ENCODE peak calls at places on chromosomes 12 and 14, in seven cellular contexts. One of them, this sample, is unnamed.

GRCh38 chr12:22653790-22654189 is 28.8 kb downstream of the ETNK1 start:
- DNase-seq in breast epithelium: no peak
- DNase-seq in tibial artery: no peak
- DNase-seq in pancreas: no peak
- DNase-seq in cardiac muscle cell: no peak
- DNase-seq in left ventricle myocardium inferior: no peak
- DNase-seq in GM23248: no peak
- DNase-seq in this sample: no peak

GRCh38 chr12:92146865-92147264 is 1.2 kb upstream of the BTG1 start:
- DNase-seq in tibial artery: no peak
- DNase-seq in cardiac muscle cell: no peak
- DNase-seq in pancreas: no peak
- DNase-seq in GM23248: peak; percentile 21
- DNase-seq in left ventricle myocardium inferior: no peak
- DNase-seq in breast epithelium: no peak
- DNase-seq in this sample: no peak

GRCh38 chr14:104604461-104605449 is at the start of gene TMEM179:
- DNase-seq in tibial artery: peak; percentile 13
- DNase-seq in breast epithelium: no peak
- DNase-seq in cardiac muscle cell: peak; percentile 89
- DNase-seq in GM23248: peak; percentile 35
- DNase-seq in left ventricle myocardium inferior: no peak
- DNase-seq in pancreas: peak; percentile 59
- DNase-seq in this sample: no peak

GRCh38 chr12:112877006-112877405 is 29.8 kb upstream of the OAS1 start:
- DNase-seq in breast epithelium: no peak
- DNase-seq in cardiac muscle cell: no peak
- DNase-seq in GM23248: no peak
- DNase-seq in pancreas: no peak
- DNase-seq in left ventricle myocardium inferior: no peak
- DNase-seq in tibial artery: no peak
- DNase-seq in this sample: no peak

GRCh38 chr12:15050664-15051063 is 77.8 kb downstream of the PDE6H start:
- DNase-seq in left ventricle myocardium inferior: no peak
- DNase-seq in pancreas: no peak
- DNase-seq in breast epithelium: no peak
- DNase-seq in GM23248: no peak
- DNase-seq in tibial artery: no peak
- DNase-seq in cardiac muscle cell: no peak
- DNase-seq in this sample: no peak

GRCh38 chr14:75307700-75308379 is 29.2 kb downstream of the FOS start:
- DNase-seq in cardiac muscle cell: peak; percentile 94
- DNase-seq in tibial artery: peak; percentile 84
- DNase-seq in pancreas: peak; percentile 96
- DNase-seq in breast epithelium: peak; percentile 89
- DNase-seq in left ventricle myocardium inferior: peak; percentile 83
- DNase-seq in GM23248: peak; percentile 90
- DNase-seq in this sample: peak; percentile 87

GRCh38 chr12:15752780-15753179 is 36.4 kb downstream of the EPS8 start:
- DNase-seq in tibial artery: no peak
- DNase-seq in cardiac muscle cell: no peak
- DNase-seq in breast epithelium: no peak
- DNase-seq in pancreas: no peak
- DNase-seq in left ventricle myocardium inferior: no peak
- DNase-seq in GM23248: peak; percentile 76
- DNase-seq in this sample: no peak

GRCh38 chr14:21097616-21098133 is 780 bp downstream of the ZNF219 start:
- DNase-seq in breast epithelium: no peak
- DNase-seq in tibial artery: no peak
- DNase-seq in GM23248: no peak
- DNase-seq in left ventricle myocardium inferior: no peak
- DNase-seq in cardiac muscle cell: peak; percentile 62
- DNase-seq in pancreas: no peak
- DNase-seq in this sample: peak; percentile 39

GRCh38 chr14:33586806-33587205 is 364.1 kb downstream of the EGLN3 start:
- DNase-seq in tibial artery: no peak
- DNase-seq in pancreas: no peak
- DNase-seq in cardiac muscle cell: no peak
- DNase-seq in GM23248: no peak
- DNase-seq in breast epithelium: no peak
- DNase-seq in left ventricle myocardium inferior: no peak
- DNase-seq in this sample: no peak

GRCh38 chr14:69924181-69924580 is 45.0 kb downstream of the SMOC1 start:
- DNase-seq in breast epithelium: no peak
- DNase-seq in left ventricle myocardium inferior: no peak
- DNase-seq in pancreas: no peak
- DNase-seq in tibial artery: no peak
- DNase-seq in cardiac muscle cell: no peak
- DNase-seq in GM23248: peak; percentile 31
- DNase-seq in this sample: no peak

GRCh38 chr12:14216405-14217294 is 148.8 kb upstream of the ATF7IP start:
- DNase-seq in left ventricle myocardium inferior: no peak
- DNase-seq in cardiac muscle cell: no peak
- DNase-seq in breast epithelium: no peak
- DNase-seq in GM23248: peak; percentile 37
- DNase-seq in tibial artery: no peak
- DNase-seq in pancreas: no peak
- DNase-seq in this sample: no peak

GRCh38 chr12:127556487-127556886 is 710.5 kb upstream of the TMEM132C start:
- DNase-seq in pancreas: no peak
- DNase-seq in GM23248: peak; percentile 41
- DNase-seq in breast epithelium: no peak
- DNase-seq in cardiac muscle cell: no peak
- DNase-seq in tibial artery: no peak
- DNase-seq in left ventricle myocardium inferior: no peak
- DNase-seq in this sample: no peak

GRCh38 chr12:127558363-127558762 is 708.6 kb upstream of the TMEM132C start:
- DNase-seq in cardiac muscle cell: no peak
- DNase-seq in left ventricle myocardium inferior: no peak
- DNase-seq in tibial artery: no peak
- DNase-seq in breast epithelium: no peak
- DNase-seq in GM23248: no peak
- DNase-seq in pancreas: no peak
- DNase-seq in this sample: no peak

GRCh38 chr12:127559349-127560040 is 707.5 kb upstream of the TMEM132C start:
- DNase-seq in GM23248: peak; percentile 97
- DNase-seq in breast epithelium: no peak
- DNase-seq in left ventricle myocardium inferior: peak; percentile 15
- DNase-seq in tibial artery: no peak
- DNase-seq in cardiac muscle cell: peak; percentile 8
- DNase-seq in pancreas: no peak
- DNase-seq in this sample: peak; percentile 17

GRCh38 chr12:127562781-127563180 is 704.2 kb upstream of the TMEM132C start:
- DNase-seq in breast epithelium: no peak
- DNase-seq in tibial artery: no peak
- DNase-seq in pancreas: no peak
- DNase-seq in left ventricle myocardium inferior: no peak
- DNase-seq in GM23248: no peak
- DNase-seq in cardiac muscle cell: no peak
- DNase-seq in this sample: no peak

DNA sequence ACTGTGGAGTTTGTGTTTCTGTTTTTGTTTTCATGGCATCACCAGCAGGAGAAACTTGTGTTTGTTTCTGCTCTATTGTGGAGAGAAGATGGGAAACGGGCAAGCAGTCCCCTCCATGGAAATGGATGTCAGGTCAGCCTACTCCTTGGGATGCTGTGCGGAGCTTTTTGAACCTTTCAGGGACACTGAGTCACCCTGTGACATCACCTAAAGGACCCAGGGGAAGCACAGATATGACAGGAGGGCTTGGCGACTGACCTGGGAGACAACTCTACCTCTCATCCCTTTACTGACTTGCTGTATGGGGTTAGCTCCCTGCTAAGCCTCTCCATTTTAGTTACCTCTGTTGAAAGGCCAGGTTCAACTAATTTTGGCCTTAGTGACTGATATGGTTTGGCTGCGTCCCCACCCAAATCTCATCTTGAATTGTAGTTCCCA is 706.9 kb upstream of the TMEM132C start:
- DNase-seq in breast epithelium: no peak
- DNase-seq in tibial artery: no peak
- DNase-seq in GM23248: no peak
- DNase-seq in cardiac muscle cell: no peak
- DNase-seq in pancreas: no peak
- DNase-seq in left ventricle myocardium inferior: no peak
- DNase-seq in this sample: no peak
- H3K4me1 ChIP-seq in breast epithelium: no peaks in the 10 kb centered on the region
- H3K4me1 ChIP-seq in tibial artery: no peaks in the 10 kb centered on the region
- H3K4me1 ChIP-seq in GM23248: peaks cover 24% of the 10 kb centered on the region
- H3K4me1 ChIP-seq in cardiac muscle cell: no peaks in the 10 kb centered on the region
- H3K4me1 ChIP-seq in pancreas: no peaks in the 10 kb centered on the region
- H3K4me1 ChIP-seq in left ventricle myocardium inferior: no peaks in the 10 kb centered on the region
- H3K4me1 ChIP-seq in this sample: no peaks in the 10 kb centered on the region

GRCh38 chr12:124506145-124506831 is 61.1 kb downstream of the NCOR2 start:
- DNase-seq in breast epithelium: no peak
- DNase-seq in GM23248: peak; percentile 76
- DNase-seq in left ventricle myocardium inferior: peak; percentile 86
- DNase-seq in cardiac muscle cell: no peak
- DNase-seq in tibial artery: peak; percentile 87
- DNase-seq in pancreas: peak; percentile 82
- DNase-seq in this sample: peak; percentile 89

GRCh38 chr12:124506832-124507153 is 60.6 kb downstream of the NCOR2 start:
- DNase-seq in tibial artery: no peak
- DNase-seq in left ventricle myocardium inferior: no peak
- DNase-seq in pancreas: no peak
- DNase-seq in breast epithelium: no peak
- DNase-seq in cardiac muscle cell: no peak
- DNase-seq in GM23248: no peak
- DNase-seq in this sample: no peak

GRCh38 chr12:124509300-124509675 is 58.1 kb downstream of the NCOR2 start:
- DNase-seq in left ventricle myocardium inferior: no peak
- DNase-seq in GM23248: no peak
- DNase-seq in pancreas: no peak
- DNase-seq in breast epithelium: no peak
- DNase-seq in cardiac muscle cell: no peak
- DNase-seq in tibial artery: no peak
- DNase-seq in this sample: no peak

GRCh38 chr12:124508323-124509096 is 58.9 kb downstream of the NCOR2 start:
- DNase-seq in cardiac muscle cell: no peak
- DNase-seq in left ventricle myocardium inferior: no peak
- DNase-seq in breast epithelium: no peak
- DNase-seq in GM23248: peak; percentile 30
- DNase-seq in pancreas: no peak
- DNase-seq in tibial artery: no peak
- DNase-seq in this sample: no peak

DNA sequence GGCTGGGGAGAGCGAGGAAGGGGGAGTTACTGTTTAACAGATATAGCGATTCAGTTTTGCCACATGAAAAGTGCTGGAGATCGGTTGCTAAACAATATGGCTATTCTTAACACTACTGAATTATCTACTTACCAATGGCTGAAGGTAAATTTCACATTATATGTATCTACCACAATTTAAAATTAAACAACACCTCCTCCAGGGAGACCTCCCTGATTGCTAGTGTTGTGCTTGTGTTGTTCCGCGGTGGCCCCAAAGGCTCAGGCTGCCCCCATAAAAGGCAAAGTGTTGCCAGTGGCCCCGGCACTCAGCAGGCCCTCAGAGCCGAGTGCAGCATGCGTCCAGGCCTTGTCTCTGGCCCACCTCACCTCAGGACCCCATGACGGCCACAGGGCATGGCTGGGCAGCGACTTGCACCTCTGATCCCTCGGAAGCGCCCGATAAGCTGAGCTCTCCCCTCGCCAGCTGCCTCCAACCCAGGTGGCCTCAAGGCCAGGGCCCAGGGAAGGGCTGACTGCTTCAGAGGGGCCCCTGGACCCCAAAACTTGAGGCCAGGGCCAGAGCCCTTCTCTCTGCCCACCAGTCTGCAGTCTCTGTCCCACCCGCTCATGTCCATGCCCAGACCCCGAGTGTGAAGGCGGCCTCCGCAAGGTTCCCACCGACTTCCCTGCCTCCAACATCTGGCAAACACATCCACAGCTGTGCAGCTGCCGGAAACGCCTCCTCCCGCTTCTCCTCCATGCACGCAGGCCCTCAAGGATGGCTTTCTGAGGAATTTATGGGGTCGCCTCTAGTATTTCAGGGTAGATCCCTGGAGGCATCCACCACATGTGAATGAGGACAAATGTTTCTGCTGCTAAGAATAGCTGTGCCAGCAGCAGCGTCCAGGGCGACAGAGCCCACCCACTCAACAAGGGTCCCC is 60.0 kb downstream of the NCOR2 start:
- DNase-seq in GM23248: peak; percentile 42
- DNase-seq in left ventricle myocardium inferior: peak; percentile 73
- DNase-seq in pancreas: no peak
- DNase-seq in cardiac muscle cell: no peak
- DNase-seq in breast epithelium: no peak
- DNase-seq in tibial artery: no peak
- DNase-seq in this sample: peak; percentile 85
- H3K4me1 ChIP-seq in GM23248: peaks cover 35% of the 10 kb centered on the region
- H3K4me1 ChIP-seq in left ventricle myocardium inferior: peaks cover 96% of the 10 kb centered on the region
- H3K4me1 ChIP-seq in pancreas: peaks cover 55% of the 10 kb centered on the region
- H3K4me1 ChIP-seq in cardiac muscle cell: peaks cover 52% of the 10 kb centered on the region
- H3K4me1 ChIP-seq in breast epithelium: peaks cover 33% of the 10 kb centered on the region
- H3K4me1 ChIP-seq in tibial artery: peaks cover 6% of the 10 kb centered on the region
- H3K4me1 ChIP-seq in this sample: peaks cover 96% of the 10 kb centered on the region

DNA sequence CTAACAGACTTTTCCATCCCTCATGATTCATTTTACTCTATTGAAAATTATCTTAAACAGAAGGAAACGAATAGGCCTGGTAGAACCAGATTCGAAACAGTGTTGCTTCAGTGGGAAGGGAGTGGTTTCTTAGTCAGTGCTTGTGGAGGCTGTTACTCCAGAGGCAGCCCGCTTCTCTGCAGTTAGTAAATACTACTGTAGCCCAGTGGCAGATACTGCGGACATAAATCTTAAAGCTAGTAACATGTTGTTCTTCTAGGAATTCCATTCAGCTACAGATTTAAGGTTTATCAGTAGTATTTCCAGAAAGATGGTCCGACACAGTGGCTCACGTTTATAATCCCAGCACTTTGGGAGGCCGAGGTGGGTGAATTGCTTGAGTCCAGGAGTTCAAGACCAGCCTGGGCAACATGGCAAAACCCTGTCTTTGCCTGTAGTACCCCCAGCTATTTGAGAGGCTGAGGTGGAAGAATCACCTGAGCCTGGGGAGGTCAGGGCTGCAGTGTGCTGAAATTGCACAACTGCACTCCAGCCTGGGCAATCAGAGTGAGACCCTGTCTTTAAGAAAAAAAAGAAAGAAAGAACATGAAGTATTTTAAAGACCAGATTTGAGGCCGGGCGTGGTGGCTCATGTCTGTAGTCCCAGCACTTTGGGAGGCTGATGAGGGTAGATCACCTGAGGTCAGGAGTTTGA is 45.9 kb downstream of the DIP2B start:
- DNase-seq in pancreas: no peak
- DNase-seq in tibial artery: no peak
- DNase-seq in breast epithelium: no peak
- DNase-seq in GM23248: no peak
- DNase-seq in left ventricle myocardium inferior: no peak
- DNase-seq in cardiac muscle cell: no peak
- DNase-seq in this sample: no peak
- H3K4me1 ChIP-seq in pancreas: peaks cover 44% of the 10 kb centered on the region
- H3K4me1 ChIP-seq in tibial artery: no peaks in the 10 kb centered on the region
- H3K4me1 ChIP-seq in breast epithelium: no peaks in the 10 kb centered on the region
- H3K4me1 ChIP-seq in GM23248: peaks cover 17% of the 10 kb centered on the region
- H3K4me1 ChIP-seq in left ventricle myocardium inferior: peaks cover 34% of the 10 kb centered on the region
- H3K4me1 ChIP-seq in cardiac muscle cell: peaks cover 17% of the 10 kb centered on the region
- H3K4me1 ChIP-seq in this sample: peaks cover 24% of the 10 kb centered on the region

DNA sequence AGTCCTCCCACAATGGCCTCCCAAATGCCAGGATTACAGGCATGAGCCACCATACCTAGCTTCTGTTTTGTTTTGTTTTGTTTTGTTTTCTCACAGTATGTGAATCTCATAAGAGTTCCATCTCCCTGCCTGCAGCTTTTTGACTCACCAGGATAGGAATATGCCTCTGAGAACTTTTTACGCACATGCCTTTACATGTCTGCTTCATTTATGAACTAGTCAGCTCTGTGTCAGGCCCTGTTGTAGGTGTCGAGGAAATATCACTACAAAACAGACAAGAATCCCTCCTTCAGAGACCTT is 89.0 kb downstream of the BORCS5 start:
- DNase-seq in cardiac muscle cell: no peak
- DNase-seq in GM23248: no peak
- DNase-seq in breast epithelium: no peak
- DNase-seq in tibial artery: no peak
- DNase-seq in pancreas: no peak
- DNase-seq in left ventricle myocardium inferior: no peak
- DNase-seq in this sample: no peak
- H3K4me1 ChIP-seq in cardiac muscle cell: peaks cover 34% of the 10 kb centered on the region
- H3K4me1 ChIP-seq in GM23248: peaks cover 13% of the 10 kb centered on the region
- H3K4me1 ChIP-seq in breast epithelium: no peaks in the 10 kb centered on the region
- H3K4me1 ChIP-seq in tibial artery: no peaks in the 10 kb centered on the region
- H3K4me1 ChIP-seq in pancreas: peaks cover 44% of the 10 kb centered on the region
- H3K4me1 ChIP-seq in left ventricle myocardium inferior: peaks cover 38% of the 10 kb centered on the region
- H3K4me1 ChIP-seq in this sample: peaks cover 53% of the 10 kb centered on the region

This sample was measured in heart right ventricle.